ENCODE peak calls at places on chromosomes 3 and 15, in eight cellular contexts. I is IMR-90, O is A549, N is K562, X is HCT116, P is HepG2, G is SK-N-SH, R is GM12878. H is an unnamed sample.

GRCh38 chr3:126472277-126473006 is 3.2 kb downstream of the ZXDC start:
- DNase-seq in I (peak; percentile 68), O (peak; percentile 73), N (peak; percentile 54), X (peak; percentile 12), P (peak; percentile 94), G (no peak), R (peak; percentile 21), H (no peak)

GRCh38 chr3:901953-902778 is 190.7 kb upstream of the CNTN6 start:
- DNase-seq in I (no peak), O (peak; percentile 2), N (peak; percentile 27), X (no peak), P (no peak), G (peak; percentile 3), R (no peak), H (no peak)

GRCh38 chr3:169365993-169366915 is 297.3 kb downstream of the MECOM start:
- DNase-seq in I (no peak), O (no peak), N (no peak), X (no peak), P (no peak), G (no peak), R (no peak), H (no peak)

GRCh38 chr3:180776433-180776832 is 97.1 kb upstream of the CCDC39 start:
- DNase-seq in I (no peak), O (no peak), N (no peak), X (no peak), P (no peak), G (no peak), R (no peak), H (no peak)

GRCh38 chr15:67070892-67071664 is 5.7 kb downstream of the SMAD3 start:
- DNase-seq in I (peak; percentile 11), O (no peak), N (no peak), X (no peak), P (no peak), G (no peak), R (no peak), H (no peak)

GRCh38 chr3:141793476-141794260 is 30.5 kb downstream of the GRK7 start:
- DNase-seq in I (no peak), O (no peak), N (peak; percentile 25), X (no peak), P (no peak), G (no peak), R (no peak), H (peak; percentile 68)

GRCh38 chr3:131231710-131232348 is 149.7 kb upstream of the NUDT16 start:
- DNase-seq in I (no peak), O (peak; percentile 4), N (no peak), X (no peak), P (peak; percentile 2), G (peak; percentile 9), R (no peak), H (no peak)

GRCh38 chr3:124800511-124801374 is 70.5 kb downstream of the UMPS start:
- DNase-seq in I (peak; percentile 40), O (no peak), N (no peak), X (no peak), P (no peak), G (peak; percentile 67), R (no peak), H (no peak)

GRCh38 chr3:133895208-133896001 is at the start of gene RAB6B:
- DNase-seq in I (peak; percentile 20), O (no peak), N (peak; percentile 77), X (no peak), P (no peak), G (peak; percentile 96), R (no peak), H (no peak)

GRCh38 chr3:195548496-195548895 is 5.4 kb upstream of the PPP1R2 start:
- DNase-seq in I (no peak), O (no peak), N (no peak), X (no peak), P (peak; percentile 91), G (no peak), R (no peak), H (no peak)

GRCh38 chr3:195544634-195545033 is 1.5 kb upstream of the PPP1R2 start:
- DNase-seq in I (no peak), O (no peak), N (no peak), X (no peak), P (no peak), G (no peak), R (no peak), H (no peak)

GRCh38 chr3:195543642-195544536 is 764 bp upstream of the PPP1R2 start:
- DNase-seq in I (no peak), O (no peak), N (peak; percentile 32), X (no peak), P (peak; percentile 73), G (no peak), R (no peak), H (peak; percentile 72)

GRCh38 chr3:195548046-195548445 is 4.9 kb upstream of the PPP1R2 start:
- DNase-seq in I (no peak), O (no peak), N (no peak), X (no peak), P (no peak), G (no peak), R (no peak), H (no peak)

GRCh38 chr3:195546130-195546560 is 3.0 kb upstream of the PPP1R2 start:
- DNase-seq in I (peak; percentile 73), O (peak; percentile 60), N (no peak), X (peak; percentile 86), P (peak; percentile 62), G (no peak), R (no peak), H (no peak)
- TF ChIP-seq RAD21 in I (no peak), O (no peak), N (no peak), X (peak; percentile 4), P (no peak), G (no peak), R (no peak), H (no peak)

DNA sequence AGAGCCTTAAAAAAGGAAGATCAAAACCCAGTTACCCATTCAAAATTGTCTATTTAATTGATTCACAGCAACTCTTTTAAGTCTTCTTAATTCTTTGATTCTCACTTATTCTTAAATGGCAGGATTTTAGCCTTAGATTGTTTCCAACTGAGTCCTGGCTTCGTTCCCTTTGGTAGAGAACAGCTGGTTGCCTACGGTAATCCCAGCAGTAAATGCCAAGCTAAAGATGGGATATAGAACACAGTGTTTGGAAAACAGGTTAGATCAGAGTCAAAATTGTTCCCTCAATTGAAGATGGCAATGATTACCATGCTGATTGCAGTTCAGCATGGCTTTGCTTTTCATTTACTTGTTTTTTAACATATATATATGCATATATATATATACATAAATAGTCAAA is 300.9 kb downstream of the PYDC2 start:
- DNase-seq in I (no peak), O (no peak), N (no peak), X (no peak), P (no peak), G (no peak), R (no peak), H (no peak)
- TF ChIP-seq RAD21 in I (no peak), O (no peak), N (no peak), X (no peak), P (no peak), G (no peak), R (no peak), H (no peak)

DNA sequence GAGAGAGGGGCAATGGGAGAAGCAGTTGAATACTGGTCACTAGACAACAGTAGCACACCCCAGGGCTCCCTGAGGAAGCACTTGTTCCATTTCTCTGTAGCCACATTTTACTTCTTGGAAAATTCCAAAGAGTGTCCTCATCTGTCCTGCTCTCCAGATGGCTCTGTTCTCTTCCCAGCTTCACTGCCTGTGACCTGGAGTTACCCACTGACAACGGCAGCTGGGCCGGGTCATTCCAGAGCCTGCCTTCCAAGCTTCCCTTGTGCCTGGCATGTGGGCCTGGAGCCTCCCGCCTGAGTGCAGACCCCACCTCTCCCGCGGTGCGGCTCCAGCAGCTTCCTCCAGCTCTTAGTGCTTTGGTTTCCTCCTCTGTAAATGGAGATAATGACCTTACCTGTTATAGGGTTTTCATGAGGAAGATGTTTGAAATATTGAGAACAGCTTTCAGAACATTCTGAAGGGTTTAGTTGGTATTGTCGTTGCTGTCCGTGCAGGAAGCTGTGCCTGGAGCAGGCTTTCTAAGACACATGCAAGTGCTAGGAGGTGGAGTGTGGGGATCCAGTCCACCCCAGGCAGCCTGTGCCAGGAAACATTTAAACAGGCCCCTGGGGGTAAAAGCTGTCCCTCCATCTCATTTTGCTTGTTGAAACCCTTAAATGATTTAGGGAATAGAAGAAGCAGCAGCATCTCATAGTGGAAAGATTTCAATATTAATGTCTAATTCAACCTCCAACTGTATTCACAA is 24.8 kb downstream of the EFCC1 start:
- DNase-seq in I (no peak), O (no peak), N (no peak), X (no peak), P (no peak), G (peak; percentile 62), R (no peak), H (no peak)
- TF ChIP-seq RAD21 in I (no peak), O (no peak), N (no peak), X (no peak), P (no peak), G (no peak), R (no peak), H (no peak)

DNA sequence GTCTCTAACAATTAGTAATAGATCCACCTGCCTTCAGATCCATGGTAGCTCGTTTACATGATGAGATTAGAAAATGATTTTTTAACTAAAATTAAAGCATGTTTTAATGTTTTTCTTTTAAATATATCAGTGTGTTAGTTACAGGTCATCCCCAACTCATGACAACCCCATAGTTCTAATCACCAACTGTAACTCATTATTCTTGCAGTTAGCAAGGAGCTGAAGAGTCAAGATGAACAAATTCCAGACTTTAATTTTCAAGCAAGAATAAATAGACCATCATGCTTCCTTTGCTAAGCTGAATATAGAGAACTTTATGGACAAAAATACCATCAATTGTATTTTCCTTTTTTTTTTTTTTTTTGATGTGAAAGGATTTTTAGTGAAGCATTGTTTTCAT is 101.1 kb downstream of the TOP2B start:
- DNase-seq in I (peak; percentile 41), O (no peak), N (no peak), X (no peak), P (no peak), G (no peak), R (no peak), H (no peak)
- TF ChIP-seq RAD21 in I (no peak), O (no peak), N (no peak), X (no peak), P (no peak), G (no peak), R (no peak), H (no peak)

DNA sequence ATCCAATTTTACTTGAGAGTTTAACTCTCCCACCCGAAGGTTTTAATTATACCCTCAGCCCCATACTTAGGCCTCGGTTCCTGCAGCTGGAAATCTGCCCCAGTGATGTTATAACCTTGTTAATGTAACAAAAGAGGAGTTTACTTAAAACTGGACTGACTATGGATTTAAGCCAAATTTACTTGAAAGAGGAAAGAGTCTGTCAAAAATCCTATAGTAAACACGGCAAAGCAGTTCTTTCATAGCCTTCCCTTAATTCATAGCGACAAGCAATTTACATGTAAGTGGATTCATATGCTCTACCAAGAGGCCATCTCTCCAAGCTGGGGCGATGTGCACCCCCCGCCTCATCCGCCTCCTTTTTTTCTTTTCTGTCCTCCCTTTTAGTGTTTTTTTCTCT is 372.9 kb upstream of the WNT5A start:
- DNase-seq in I (peak; percentile 35), O (no peak), N (no peak), X (no peak), P (no peak), G (no peak), R (no peak), H (no peak)
- TF ChIP-seq RAD21 in I (no peak), O (no peak), N (no peak), X (no peak), P (no peak), G (no peak), R (no peak), H (no peak)